ENCODE peak calls at places on chromosomes 7 and 10, in seven cellular contexts. H is progenitor cell of endocrine pancreas; M is GM20000; W is stimulated activated naive B cell treated with anti-CD40 and anti-IgM and Interleukin-4, amounts not matched to agents 10 μg/mL and 1 μg/mL and 100 μg/mL, for 72 hours; S is MV-4-11; Y is activated gamma-delta T cell treated with anti-CD3 and anti-CD28 coated beads, Interleukin-2, amount 50 U/mL, for 16 hours; D is fibroblast of mammary gland. L is an unnamed sample.
A peak's percentile ranks its signal among the peaks of the same experiment; 100 is the strongest.

GRCh38 chr7:81331061-81332018 is 412.5 kb upstream of the SEMA3C start:
- DNase-seq in H (no peak), W (no peak), Y (no peak), M (no peak), S (no peak), D (no peak), L (no peak)

GRCh38 chr7:134954197-134955082 is 31.9 kb upstream of the AGBL3 start:
- DNase-seq in W (no peak), H (no peak), D (peak; percentile 69), Y (no peak), M (peak; percentile 47), S (peak; percentile 18), L (peak; percentile 35)

GRCh38 chr7:29657288-29657687 is 93.7 kb downstream of the PRR15 start:
- DNase-seq in H (no peak), W (no peak), S (no peak), Y (no peak), D (no peak), M (no peak), L (no peak)

GRCh38 chr10:18450298-18450697 is 201.1 kb downstream of the NSUN6 start:
- DNase-seq in H (no peak), D (no peak), W (no peak), S (no peak), Y (no peak), M (no peak), L (no peak)

GRCh38 chr7:55565693-55566092 is 6.6 kb downstream of the VOPP1 start:
- DNase-seq in M (no peak), S (no peak), Y (no peak), H (no peak), D (no peak), W (no peak), L (no peak)

GRCh38 chr10:21464134-21464533 is 61.3 kb downstream of the SKIDA1 start:
- DNase-seq in W (no peak), Y (no peak), M (no peak), H (no peak), S (no peak), D (no peak), L (no peak)

GRCh38 chr7:2172311-2173183 is 60.2 kb downstream of the MAD1L1 start:
- DNase-seq in H (no peak), M (no peak), W (no peak), Y (no peak), S (no peak), D (peak; percentile 93), L (peak; percentile 89)

GRCh38 chr10:84337199-84337598 is 8.8 kb downstream of the CCSER2 start:
- DNase-seq in W (no peak), D (peak; percentile 73), S (peak; percentile 14), M (no peak), Y (no peak), H (no peak), L (peak; percentile 50)

GRCh38 chr7:150585199-150585598 is 18.0 kb downstream of the GIMAP4 start:
- DNase-seq in D (no peak), H (no peak), S (peak; percentile 18), M (no peak), Y (no peak), W (no peak), L (no peak)

GRCh38 chr7:150368884-150369739 is 490 bp downstream of the REPIN1 start:
- DNase-seq in Y (no peak), S (peak; percentile 68), D (peak; percentile 51), W (peak; percentile 64), M (peak; percentile 81), H (peak; percentile 65), L (peak; percentile 62)

GRCh38 chr10:127354255-127354654 is 157.9 kb upstream of the INSYN2A start:
- DNase-seq in D (no peak), S (peak; percentile 5), H (no peak), Y (no peak), W (no peak), M (no peak), L (no peak)

GRCh38 chr7:28032738-28033380 is 147.7 kb downstream of the JAZF1 start:
- DNase-seq in S (no peak), Y (no peak), H (no peak), D (no peak), W (no peak), M (no peak), L (no peak)

GRCh38 chr10:32937824-32938482 is 20.1 kb downstream of the ITGB1 start:
- DNase-seq in Y (no peak), D (no peak), M (no peak), W (no peak), H (no peak), S (no peak), L (no peak)

GRCh38 chr10:100775346-100775745 is 30.0 kb downstream of the PAX2 start:
- DNase-seq in S (no peak), Y (no peak), D (peak; percentile 49), W (no peak), H (no peak), M (no peak), L (no peak)

GRCh38 chr7:902996-903395 is 26.6 kb downstream of the GET4 start:
- DNase-seq in S (no peak), H (no peak), M (no peak), Y (no peak), W (no peak), D (no peak), L (no peak)

GRCh38 chr10:110507303-110507702 is 9.6 kb downstream of the DUSP5 start:
- DNase-seq in W (no peak), S (no peak), H (no peak), M (no peak), Y (no peak), D (no peak), L (no peak)

GRCh38 chr10:50421026-50421719 is 169.9 kb upstream of the ASAH2 start:
- DNase-seq in H (no peak), S (peak; percentile 60), W (peak; percentile 27), D (peak; percentile 48), M (peak; percentile 61), Y (no peak), L (no peak)

GRCh38 chr7:11239311-11239710 is 265.6 kb downstream of the PHF14 start:
- DNase-seq in S (no peak), Y (no peak), H (no peak), W (no peak), M (no peak), D (no peak), L (no peak)

GRCh38 chr10:51231754-51232153 is 157.5 kb downstream of the PRKG1 start:
- DNase-seq in M (no peak), H (no peak), Y (no peak), D (peak; percentile 26), W (no peak), S (no peak), L (peak; percentile 41)

GRCh38 chr10:15518256-15518655 is 147.2 kb upstream of the FAM171A1 start:
- DNase-seq in D (peak; percentile 30), H (no peak), S (no peak), Y (no peak), M (no peak), W (no peak), L (no peak)

L was measured in fibroblast of gingiva.